ENCODE peak calls at places on chromosomes 6 and 20, in ten cellular contexts. One of them, this sample, is unnamed.

GRCh38 chr6:35489066-35489465 is 7.8 kb downstream of the TEAD3 start:
- DNase-seq in AG10803: no peak
- DNase-seq in left cardiac atrium: no peak
- DNase-seq in SK-N-DZ: no peak
- DNase-seq in NCI-H460: no peak
- DNase-seq in activated T-helper 9 cell treated with anti-CD3 and anti-CD28 coated beads, Interleukin-2, amount 50 U/mL, for 16 hours: no peak
- DNase-seq in ascending aorta: no peak
- DNase-seq in Caki2: no peak
- DNase-seq in stimulated activated CD4-positive, alpha-beta T cell treated with anti-CD3 and anti-CD28 coated beads, TNF-alpha, amount 100 ng/mL, for 4 hours: no peak
- DNase-seq in OCI-LY7: no peak
- DNase-seq in this sample: no peak

GRCh38 chr20:23136893-23137745 is 51.0 kb upstream of the CD93 start:
- DNase-seq in AG10803: no peak
- DNase-seq in left cardiac atrium: no peak
- DNase-seq in SK-N-DZ: no peak
- DNase-seq in NCI-H460: peak; percentile 67
- DNase-seq in activated T-helper 9 cell treated with anti-CD3 and anti-CD28 coated beads, Interleukin-2, amount 50 U/mL, for 16 hours: no peak
- DNase-seq in ascending aorta: no peak
- DNase-seq in Caki2: peak; percentile 94
- DNase-seq in stimulated activated CD4-positive, alpha-beta T cell treated with anti-CD3 and anti-CD28 coated beads, TNF-alpha, amount 100 ng/mL, for 4 hours: no peak
- DNase-seq in OCI-LY7: no peak
- DNase-seq in this sample: peak; percentile 40

GRCh38 chr6:111121789-111122350 is 34.6 kb downstream of the SLC16A10 start:
- DNase-seq in AG10803: no peak
- DNase-seq in left cardiac atrium: no peak
- DNase-seq in SK-N-DZ: no peak
- DNase-seq in NCI-H460: no peak
- DNase-seq in activated T-helper 9 cell treated with anti-CD3 and anti-CD28 coated beads, Interleukin-2, amount 50 U/mL, for 16 hours: no peak
- DNase-seq in ascending aorta: no peak
- DNase-seq in Caki2: no peak
- DNase-seq in stimulated activated CD4-positive, alpha-beta T cell treated with anti-CD3 and anti-CD28 coated beads, TNF-alpha, amount 100 ng/mL, for 4 hours: no peak
- DNase-seq in OCI-LY7: no peak
- DNase-seq in this sample: no peak

GRCh38 chr6:136435096-136435495 is 115.1 kb downstream of the MAP7 start:
- DNase-seq in AG10803: no peak
- DNase-seq in left cardiac atrium: no peak
- DNase-seq in SK-N-DZ: peak; percentile 7
- DNase-seq in NCI-H460: no peak
- DNase-seq in activated T-helper 9 cell treated with anti-CD3 and anti-CD28 coated beads, Interleukin-2, amount 50 U/mL, for 16 hours: no peak
- DNase-seq in ascending aorta: no peak
- DNase-seq in Caki2: no peak
- DNase-seq in stimulated activated CD4-positive, alpha-beta T cell treated with anti-CD3 and anti-CD28 coated beads, TNF-alpha, amount 100 ng/mL, for 4 hours: no peak
- DNase-seq in OCI-LY7: no peak
- DNase-seq in this sample: no peak

GRCh38 chr20:49595811-49596545 is 28.0 kb upstream of the PTGIS start:
- DNase-seq in AG10803: peak; percentile 68
- DNase-seq in left cardiac atrium: peak; percentile 51
- DNase-seq in SK-N-DZ: no peak
- DNase-seq in NCI-H460: no peak
- DNase-seq in activated T-helper 9 cell treated with anti-CD3 and anti-CD28 coated beads, Interleukin-2, amount 50 U/mL, for 16 hours: peak; percentile 46
- DNase-seq in ascending aorta: no peak
- DNase-seq in Caki2: no peak
- DNase-seq in stimulated activated CD4-positive, alpha-beta T cell treated with anti-CD3 and anti-CD28 coated beads, TNF-alpha, amount 100 ng/mL, for 4 hours: peak; percentile 15
- DNase-seq in OCI-LY7: no peak
- DNase-seq in this sample: no peak

GRCh38 chr6:105748737-105749161 is 337.4 kb upstream of the PRDM1 start:
- DNase-seq in AG10803: peak; percentile 57
- DNase-seq in left cardiac atrium: no peak
- DNase-seq in SK-N-DZ: no peak
- DNase-seq in NCI-H460: no peak
- DNase-seq in activated T-helper 9 cell treated with anti-CD3 and anti-CD28 coated beads, Interleukin-2, amount 50 U/mL, for 16 hours: no peak
- DNase-seq in ascending aorta: no peak
- DNase-seq in Caki2: peak; percentile 87
- DNase-seq in stimulated activated CD4-positive, alpha-beta T cell treated with anti-CD3 and anti-CD28 coated beads, TNF-alpha, amount 100 ng/mL, for 4 hours: no peak
- DNase-seq in OCI-LY7: no peak
- DNase-seq in this sample: no peak

GRCh38 chr6:35368038-35368887 is 25.9 kb downstream of the PPARD start:
- DNase-seq in AG10803: peak; percentile 93
- DNase-seq in left cardiac atrium: no peak
- DNase-seq in SK-N-DZ: no peak
- DNase-seq in NCI-H460: no peak
- DNase-seq in activated T-helper 9 cell treated with anti-CD3 and anti-CD28 coated beads, Interleukin-2, amount 50 U/mL, for 16 hours: no peak
- DNase-seq in ascending aorta: no peak
- DNase-seq in Caki2: peak; percentile 12
- DNase-seq in stimulated activated CD4-positive, alpha-beta T cell treated with anti-CD3 and anti-CD28 coated beads, TNF-alpha, amount 100 ng/mL, for 4 hours: no peak
- DNase-seq in OCI-LY7: peak; percentile 29
- DNase-seq in this sample: peak; percentile 56

GRCh38 chr6:31401403-31401802 is 2.0 kb upstream of the MICA start:
- DNase-seq in AG10803: peak; percentile 88
- DNase-seq in left cardiac atrium: peak; percentile 43
- DNase-seq in SK-N-DZ: no peak
- DNase-seq in NCI-H460: peak; percentile 30
- DNase-seq in activated T-helper 9 cell treated with anti-CD3 and anti-CD28 coated beads, Interleukin-2, amount 50 U/mL, for 16 hours: no peak
- DNase-seq in ascending aorta: peak; percentile 81
- DNase-seq in Caki2: peak; percentile 84
- DNase-seq in stimulated activated CD4-positive, alpha-beta T cell treated with anti-CD3 and anti-CD28 coated beads, TNF-alpha, amount 100 ng/mL, for 4 hours: no peak
- DNase-seq in OCI-LY7: no peak
- DNase-seq in this sample: peak; percentile 24

GRCh38 chr20:4896971-4897497 is 104.3 kb downstream of the SLC23A2 start:
- DNase-seq in AG10803: no peak
- DNase-seq in left cardiac atrium: no peak
- DNase-seq in SK-N-DZ: no peak
- DNase-seq in NCI-H460: no peak
- DNase-seq in activated T-helper 9 cell treated with anti-CD3 and anti-CD28 coated beads, Interleukin-2, amount 50 U/mL, for 16 hours: no peak
- DNase-seq in ascending aorta: no peak
- DNase-seq in Caki2: peak; percentile 48
- DNase-seq in stimulated activated CD4-positive, alpha-beta T cell treated with anti-CD3 and anti-CD28 coated beads, TNF-alpha, amount 100 ng/mL, for 4 hours: no peak
- DNase-seq in OCI-LY7: peak; percentile 22
- DNase-seq in this sample: no peak

GRCh38 chr6:3542032-3542640 is 85.3 kb upstream of the SLC22A23 start:
- DNase-seq in AG10803: no peak
- DNase-seq in left cardiac atrium: no peak
- DNase-seq in SK-N-DZ: no peak
- DNase-seq in NCI-H460: no peak
- DNase-seq in activated T-helper 9 cell treated with anti-CD3 and anti-CD28 coated beads, Interleukin-2, amount 50 U/mL, for 16 hours: no peak
- DNase-seq in ascending aorta: peak; percentile 30
- DNase-seq in Caki2: no peak
- DNase-seq in stimulated activated CD4-positive, alpha-beta T cell treated with anti-CD3 and anti-CD28 coated beads, TNF-alpha, amount 100 ng/mL, for 4 hours: no peak
- DNase-seq in OCI-LY7: no peak
- DNase-seq in this sample: no peak

GRCh38 chr6:129748901-129749748 is 39.1 kb upstream of the ARHGAP18 start:
- DNase-seq in AG10803: peak; percentile 50
- DNase-seq in left cardiac atrium: no peak
- DNase-seq in SK-N-DZ: no peak
- DNase-seq in NCI-H460: no peak
- DNase-seq in activated T-helper 9 cell treated with anti-CD3 and anti-CD28 coated beads, Interleukin-2, amount 50 U/mL, for 16 hours: no peak
- DNase-seq in ascending aorta: no peak
- DNase-seq in Caki2: no peak
- DNase-seq in stimulated activated CD4-positive, alpha-beta T cell treated with anti-CD3 and anti-CD28 coated beads, TNF-alpha, amount 100 ng/mL, for 4 hours: no peak
- DNase-seq in OCI-LY7: no peak
- DNase-seq in this sample: no peak

GRCh38 chr6:20932284-20932683 is 398.0 kb downstream of the CDKAL1 start:
- DNase-seq in AG10803: no peak
- DNase-seq in left cardiac atrium: no peak
- DNase-seq in SK-N-DZ: no peak
- DNase-seq in NCI-H460: no peak
- DNase-seq in activated T-helper 9 cell treated with anti-CD3 and anti-CD28 coated beads, Interleukin-2, amount 50 U/mL, for 16 hours: no peak
- DNase-seq in ascending aorta: no peak
- DNase-seq in Caki2: no peak
- DNase-seq in stimulated activated CD4-positive, alpha-beta T cell treated with anti-CD3 and anti-CD28 coated beads, TNF-alpha, amount 100 ng/mL, for 4 hours: no peak
- DNase-seq in OCI-LY7: no peak
- DNase-seq in this sample: no peak

GRCh38 chr6:166304106-166304505 is 4.1 kb downstream of the PRR18 start:
- DNase-seq in AG10803: no peak
- DNase-seq in left cardiac atrium: no peak
- DNase-seq in SK-N-DZ: no peak
- DNase-seq in NCI-H460: no peak
- DNase-seq in activated T-helper 9 cell treated with anti-CD3 and anti-CD28 coated beads, Interleukin-2, amount 50 U/mL, for 16 hours: no peak
- DNase-seq in ascending aorta: no peak
- DNase-seq in Caki2: no peak
- DNase-seq in stimulated activated CD4-positive, alpha-beta T cell treated with anti-CD3 and anti-CD28 coated beads, TNF-alpha, amount 100 ng/mL, for 4 hours: no peak
- DNase-seq in OCI-LY7: no peak
- DNase-seq in this sample: no peak

GRCh38 chr6:14252271-14252850 is 134.8 kb downstream of the CD83 start:
- DNase-seq in AG10803: no peak
- DNase-seq in left cardiac atrium: no peak
- DNase-seq in SK-N-DZ: no peak
- DNase-seq in NCI-H460: no peak
- DNase-seq in activated T-helper 9 cell treated with anti-CD3 and anti-CD28 coated beads, Interleukin-2, amount 50 U/mL, for 16 hours: no peak
- DNase-seq in ascending aorta: no peak
- DNase-seq in Caki2: no peak
- DNase-seq in stimulated activated CD4-positive, alpha-beta T cell treated with anti-CD3 and anti-CD28 coated beads, TNF-alpha, amount 100 ng/mL, for 4 hours: no peak
- DNase-seq in OCI-LY7: no peak
- DNase-seq in this sample: no peak

GRCh38 chr6:152605901-152606390 is 31.2 kb downstream of the SYNE1 start:
- DNase-seq in AG10803: peak; percentile 63
- DNase-seq in left cardiac atrium: no peak
- DNase-seq in SK-N-DZ: no peak
- DNase-seq in NCI-H460: no peak
- DNase-seq in activated T-helper 9 cell treated with anti-CD3 and anti-CD28 coated beads, Interleukin-2, amount 50 U/mL, for 16 hours: no peak
- DNase-seq in ascending aorta: no peak
- DNase-seq in Caki2: no peak
- DNase-seq in stimulated activated CD4-positive, alpha-beta T cell treated with anti-CD3 and anti-CD28 coated beads, TNF-alpha, amount 100 ng/mL, for 4 hours: no peak
- DNase-seq in OCI-LY7: no peak
- DNase-seq in this sample: no peak

GRCh38 chr20:32674362-32674789 is 635 bp upstream of the C20orf203 start:
- DNase-seq in AG10803: peak; percentile 55
- DNase-seq in left cardiac atrium: no peak
- DNase-seq in SK-N-DZ: no peak
- DNase-seq in NCI-H460: peak; percentile 47
- DNase-seq in activated T-helper 9 cell treated with anti-CD3 and anti-CD28 coated beads, Interleukin-2, amount 50 U/mL, for 16 hours: peak; percentile 45
- DNase-seq in ascending aorta: no peak
- DNase-seq in Caki2: peak; percentile 60
- DNase-seq in stimulated activated CD4-positive, alpha-beta T cell treated with anti-CD3 and anti-CD28 coated beads, TNF-alpha, amount 100 ng/mL, for 4 hours: peak; percentile 50
- DNase-seq in OCI-LY7: peak; percentile 83
- DNase-seq in this sample: peak; percentile 78

GRCh38 chr6:170459451-170459850 is 93.7 kb downstream of the PSMB1 start:
- DNase-seq in AG10803: peak; percentile 18
- DNase-seq in left cardiac atrium: peak; percentile 55
- DNase-seq in SK-N-DZ: no peak
- DNase-seq in NCI-H460: no peak
- DNase-seq in activated T-helper 9 cell treated with anti-CD3 and anti-CD28 coated beads, Interleukin-2, amount 50 U/mL, for 16 hours: no peak
- DNase-seq in ascending aorta: no peak
- DNase-seq in Caki2: no peak
- DNase-seq in stimulated activated CD4-positive, alpha-beta T cell treated with anti-CD3 and anti-CD28 coated beads, TNF-alpha, amount 100 ng/mL, for 4 hours: peak; percentile 4
- DNase-seq in OCI-LY7: no peak
- DNase-seq in this sample: peak; percentile 66

GRCh38 chr6:71346034-71346680 is 57.5 kb downstream of the OGFRL1 start:
- DNase-seq in AG10803: no peak
- DNase-seq in left cardiac atrium: no peak
- DNase-seq in SK-N-DZ: peak; percentile 10
- DNase-seq in NCI-H460: no peak
- DNase-seq in activated T-helper 9 cell treated with anti-CD3 and anti-CD28 coated beads, Interleukin-2, amount 50 U/mL, for 16 hours: no peak
- DNase-seq in ascending aorta: no peak
- DNase-seq in Caki2: no peak
- DNase-seq in stimulated activated CD4-positive, alpha-beta T cell treated with anti-CD3 and anti-CD28 coated beads, TNF-alpha, amount 100 ng/mL, for 4 hours: no peak
- DNase-seq in OCI-LY7: no peak
- DNase-seq in this sample: no peak

GRCh38 chr20:21640556-21640955 is 64.9 kb upstream of the PAX1 start:
- DNase-seq in AG10803: no peak
- DNase-seq in left cardiac atrium: no peak
- DNase-seq in SK-N-DZ: no peak
- DNase-seq in NCI-H460: peak; percentile 6
- DNase-seq in activated T-helper 9 cell treated with anti-CD3 and anti-CD28 coated beads, Interleukin-2, amount 50 U/mL, for 16 hours: no peak
- DNase-seq in ascending aorta: no peak
- DNase-seq in Caki2: peak; percentile 6
- DNase-seq in stimulated activated CD4-positive, alpha-beta T cell treated with anti-CD3 and anti-CD28 coated beads, TNF-alpha, amount 100 ng/mL, for 4 hours: no peak
- DNase-seq in OCI-LY7: peak; percentile 54
- DNase-seq in this sample: no peak

GRCh38 chr6:169371344-169372144 is 117.9 kb upstream of the THBS2 start:
- DNase-seq in AG10803: peak; percentile 67
- DNase-seq in left cardiac atrium: no peak
- DNase-seq in SK-N-DZ: peak; percentile 57
- DNase-seq in NCI-H460: peak; percentile 0
- DNase-seq in activated T-helper 9 cell treated with anti-CD3 and anti-CD28 coated beads, Interleukin-2, amount 50 U/mL, for 16 hours: no peak
- DNase-seq in ascending aorta: no peak
- DNase-seq in Caki2: peak; percentile 39
- DNase-seq in stimulated activated CD4-positive, alpha-beta T cell treated with anti-CD3 and anti-CD28 coated beads, TNF-alpha, amount 100 ng/mL, for 4 hours: no peak
- DNase-seq in OCI-LY7: no peak
- DNase-seq in this sample: peak; percentile 48

GRCh38 chr20:9884061-9884460 is 45.2 kb upstream of the PAK5 start:
- DNase-seq in AG10803: no peak
- DNase-seq in left cardiac atrium: no peak
- DNase-seq in SK-N-DZ: no peak
- DNase-seq in NCI-H460: no peak
- DNase-seq in activated T-helper 9 cell treated with anti-CD3 and anti-CD28 coated beads, Interleukin-2, amount 50 U/mL, for 16 hours: no peak
- DNase-seq in ascending aorta: no peak
- DNase-seq in Caki2: no peak
- DNase-seq in stimulated activated CD4-positive, alpha-beta T cell treated with anti-CD3 and anti-CD28 coated beads, TNF-alpha, amount 100 ng/mL, for 4 hours: no peak
- DNase-seq in OCI-LY7: no peak
- DNase-seq in this sample: no peak

GRCh38 chr6:161374971-161375873 is 101.4 kb upstream of the AGPAT4 start:
- DNase-seq in AG10803: peak; percentile 32
- DNase-seq in left cardiac atrium: peak; percentile 76
- DNase-seq in SK-N-DZ: peak; percentile 77
- DNase-seq in NCI-H460: no peak
- DNase-seq in activated T-helper 9 cell treated with anti-CD3 and anti-CD28 coated beads, Interleukin-2, amount 50 U/mL, for 16 hours: no peak
- DNase-seq in ascending aorta: peak; percentile 78
- DNase-seq in Caki2: no peak
- DNase-seq in stimulated activated CD4-positive, alpha-beta T cell treated with anti-CD3 and anti-CD28 coated beads, TNF-alpha, amount 100 ng/mL, for 4 hours: no peak
- DNase-seq in OCI-LY7: no peak
- DNase-seq in this sample: no peak

GRCh38 chr20:47487175-47487917 is 14.3 kb upstream of the NCOA3 start:
- DNase-seq in AG10803: no peak
- DNase-seq in left cardiac atrium: no peak
- DNase-seq in SK-N-DZ: no peak
- DNase-seq in NCI-H460: no peak
- DNase-seq in activated T-helper 9 cell treated with anti-CD3 and anti-CD28 coated beads, Interleukin-2, amount 50 U/mL, for 16 hours: peak; percentile 36
- DNase-seq in ascending aorta: no peak
- DNase-seq in Caki2: no peak
- DNase-seq in stimulated activated CD4-positive, alpha-beta T cell treated with anti-CD3 and anti-CD28 coated beads, TNF-alpha, amount 100 ng/mL, for 4 hours: peak; percentile 47
- DNase-seq in OCI-LY7: peak; percentile 96
- DNase-seq in this sample: no peak

GRCh38 chr6:128806274-128806673 is 76.7 kb upstream of the LAMA2 start:
- DNase-seq in AG10803: peak; percentile 40
- DNase-seq in left cardiac atrium: no peak
- DNase-seq in SK-N-DZ: no peak
- DNase-seq in NCI-H460: no peak
- DNase-seq in activated T-helper 9 cell treated with anti-CD3 and anti-CD28 coated beads, Interleukin-2, amount 50 U/mL, for 16 hours: no peak
- DNase-seq in ascending aorta: no peak
- DNase-seq in Caki2: no peak
- DNase-seq in stimulated activated CD4-positive, alpha-beta T cell treated with anti-CD3 and anti-CD28 coated beads, TNF-alpha, amount 100 ng/mL, for 4 hours: no peak
- DNase-seq in OCI-LY7: no peak
- DNase-seq in this sample: no peak

GRCh38 chr6:43247115-43247999 is 4.1 kb downstream of the TTBK1 start:
- DNase-seq in AG10803: no peak
- DNase-seq in left cardiac atrium: peak; percentile 85
- DNase-seq in SK-N-DZ: peak; percentile 68
- DNase-seq in NCI-H460: peak; percentile 47
- DNase-seq in activated T-helper 9 cell treated with anti-CD3 and anti-CD28 coated beads, Interleukin-2, amount 50 U/mL, for 16 hours: peak; percentile 69
- DNase-seq in ascending aorta: peak; percentile 88
- DNase-seq in Caki2: no peak
- DNase-seq in stimulated activated CD4-positive, alpha-beta T cell treated with anti-CD3 and anti-CD28 coated beads, TNF-alpha, amount 100 ng/mL, for 4 hours: peak; percentile 76
- DNase-seq in OCI-LY7: peak; percentile 89
- DNase-seq in this sample: peak; percentile 91

GRCh38 chr6:11333292-11333849 is 100.9 kb upstream of the NEDD9 start:
- DNase-seq in AG10803: no peak
- DNase-seq in left cardiac atrium: no peak
- DNase-seq in SK-N-DZ: no peak
- DNase-seq in NCI-H460: no peak
- DNase-seq in activated T-helper 9 cell treated with anti-CD3 and anti-CD28 coated beads, Interleukin-2, amount 50 U/mL, for 16 hours: no peak
- DNase-seq in ascending aorta: no peak
- DNase-seq in Caki2: no peak
- DNase-seq in stimulated activated CD4-positive, alpha-beta T cell treated with anti-CD3 and anti-CD28 coated beads, TNF-alpha, amount 100 ng/mL, for 4 hours: no peak
- DNase-seq in OCI-LY7: peak; percentile 59
- DNase-seq in this sample: no peak

GRCh38 chr20:4476903-4477302 is 244.8 kb upstream of the PRND start:
- DNase-seq in AG10803: peak; percentile 82
- DNase-seq in left cardiac atrium: no peak
- DNase-seq in SK-N-DZ: no peak
- DNase-seq in NCI-H460: no peak
- DNase-seq in activated T-helper 9 cell treated with anti-CD3 and anti-CD28 coated beads, Interleukin-2, amount 50 U/mL, for 16 hours: no peak
- DNase-seq in ascending aorta: peak; percentile 83
- DNase-seq in Caki2: peak; percentile 26
- DNase-seq in stimulated activated CD4-positive, alpha-beta T cell treated with anti-CD3 and anti-CD28 coated beads, TNF-alpha, amount 100 ng/mL, for 4 hours: no peak
- DNase-seq in OCI-LY7: no peak
- DNase-seq in this sample: no peak

GRCh38 chr6:43856005-43856765 is 86.2 kb downstream of the VEGFA start:
- DNase-seq in AG10803: peak; percentile 45
- DNase-seq in left cardiac atrium: peak; percentile 36
- DNase-seq in SK-N-DZ: peak; percentile 68
- DNase-seq in NCI-H460: peak; percentile 12
- DNase-seq in activated T-helper 9 cell treated with anti-CD3 and anti-CD28 coated beads, Interleukin-2, amount 50 U/mL, for 16 hours: no peak
- DNase-seq in ascending aorta: no peak
- DNase-seq in Caki2: peak; percentile 50
- DNase-seq in stimulated activated CD4-positive, alpha-beta T cell treated with anti-CD3 and anti-CD28 coated beads, TNF-alpha, amount 100 ng/mL, for 4 hours: no peak
- DNase-seq in OCI-LY7: no peak
- DNase-seq in this sample: peak; percentile 40